ENCODE peak calls at places on chromosomes 2 and 18, in five cellular contexts. Q is naive thymus-derived CD4-positive, alpha-beta T cell; H is fibroblast of lung; S is neural progenitor cell; V is pancreas. B is an unnamed sample. For H3K4me1, the result is how much of the 10 kb centered on the place peaks cover.

GRCh38 chr2:105857076-105857740 is 112.5 kb downstream of the NCK2 start:
- DNase-seq in S (no peak), V (no peak), H (no peak), Q (peak), B (peak)

GRCh38 chr2:31390324-31390723 is 24.2 kb downstream of the XDH start:
- DNase-seq in S (no peak), H (no peak), V (no peak), Q (no peak), B (no peak)

GRCh38 chr2:164903944-164904343 is 51.4 kb downstream of the SLC38A11 start:
- DNase-seq in V (no peak), S (peak), H (no peak), Q (no peak), B (no peak)

GRCh38 chr2:27059141-27059820 is 7.8 kb downstream of the AGBL5 start:
- DNase-seq in S (no peak), V (no peak), H (no peak), Q (no peak), B (no peak)

GRCh38 chr2:190413421-190413820 is 5.3 kb downstream of the MFSD6 start:
- DNase-seq in H (no peak), S (no peak), V (no peak), Q (no peak), B (no peak)

GRCh38 chr18:39424261-39424660 is 1858.7 kb upstream of the CELF4 start:
- DNase-seq in V (no peak), S (no peak), Q (no peak), H (peak), B (no peak)

GRCh38 chr2:44707945-44708645 is 233.4 kb upstream of the SIX3 start:
- DNase-seq in H (no peak), Q (no peak), S (peak), V (no peak), B (peak)

GRCh38 chr2:179995735-179996134 is 11.4 kb downstream of the CWC22 start:
- DNase-seq in V (no peak), Q (no peak), H (no peak), S (no peak), B (no peak)

GRCh38 chr2:18603867-18604572 is 14.7 kb upstream of the NT5C1B start:
- DNase-seq in S (no peak), V (no peak), Q (no peak), H (peak), B (no peak)

GRCh38 chr2:86671304-86671981 is 47.8 kb upstream of the RNF103 start:
- DNase-seq in V (no peak), S (no peak), H (peak), Q (no peak), B (no peak)

GRCh38 chr18:60117321-60117720 is 217.5 kb downstream of the PMAIP1 start:
- DNase-seq in V (no peak), S (no peak), Q (no peak), H (no peak), B (no peak)

GRCh38 chr2:207148025-207148424 is 17.7 kb downstream of the KLF7 start:
- DNase-seq in H (peak), Q (no peak), V (no peak), S (no peak), B (no peak)

GRCh38 chr2:124034265-124034664 is 9.2 kb downstream of the CNTNAP5 start:
- DNase-seq in V (no peak), H (no peak), Q (no peak), S (no peak), B (no peak)

GRCh38 chr2:235496239-235496621 is 2.4 kb downstream of the AGAP1 start:
- DNase-seq in H (no peak), Q (no peak), S (no peak), V (no peak), B (no peak)

GRCh38 chr2:903223-903900 is 47.3 kb upstream of the SNTG2 start:
- DNase-seq in H (no peak), S (no peak), Q (no peak), V (no peak), B (no peak)

GRCh38 chr18:3062798-3063563 is 50.0 kb upstream of the LPIN2 start:
- DNase-seq in Q (peak), S (peak), H (peak), V (peak), B (peak)

GRCh38 chr2:46917628-46918027 is 2.0 kb upstream of the MCFD2 start:
- DNase-seq in H (no peak), V (no peak), S (no peak), Q (no peak), B (peak)

GRCh38 chr2:232116839-232117238 is 155.3 kb downstream of the DIS3L2 start:
- DNase-seq in H (no peak), V (no peak), Q (no peak), S (no peak), B (no peak)

GRCh38 chr2:20334645-20335203 is 15.9 kb downstream of the PUM2 start:
- DNase-seq in H (no peak), Q (no peak), V (no peak), S (no peak), B (no peak)

GRCh38 chr2:165833156-165833555 is 39.1 kb upstream of the GALNT3 start:
- DNase-seq in S (no peak), V (no peak), H (peak), Q (no peak), B (no peak)

GRCh38 chr2:235320341-235320740 is 173.5 kb upstream of the AGAP1 start:
- DNase-seq in Q (no peak), H (no peak), V (no peak), S (no peak), B (no peak)

GRCh38 chr2:37344453-37345361 is at the start of gene QPCT:
- DNase-seq in Q (peak), H (peak), V (peak), S (no peak), B (no peak)

GRCh38 chr2:148814143-148814852 is 60.7 kb upstream of the KIF5C start:
- DNase-seq in S (no peak), H (peak), V (no peak), Q (no peak), B (no peak)

GRCh38 chr2:39156107-39156506 is 35.3 kb upstream of the SOS1 start:
- DNase-seq in V (no peak), Q (no peak), S (no peak), H (peak), B (no peak)

DNA sequence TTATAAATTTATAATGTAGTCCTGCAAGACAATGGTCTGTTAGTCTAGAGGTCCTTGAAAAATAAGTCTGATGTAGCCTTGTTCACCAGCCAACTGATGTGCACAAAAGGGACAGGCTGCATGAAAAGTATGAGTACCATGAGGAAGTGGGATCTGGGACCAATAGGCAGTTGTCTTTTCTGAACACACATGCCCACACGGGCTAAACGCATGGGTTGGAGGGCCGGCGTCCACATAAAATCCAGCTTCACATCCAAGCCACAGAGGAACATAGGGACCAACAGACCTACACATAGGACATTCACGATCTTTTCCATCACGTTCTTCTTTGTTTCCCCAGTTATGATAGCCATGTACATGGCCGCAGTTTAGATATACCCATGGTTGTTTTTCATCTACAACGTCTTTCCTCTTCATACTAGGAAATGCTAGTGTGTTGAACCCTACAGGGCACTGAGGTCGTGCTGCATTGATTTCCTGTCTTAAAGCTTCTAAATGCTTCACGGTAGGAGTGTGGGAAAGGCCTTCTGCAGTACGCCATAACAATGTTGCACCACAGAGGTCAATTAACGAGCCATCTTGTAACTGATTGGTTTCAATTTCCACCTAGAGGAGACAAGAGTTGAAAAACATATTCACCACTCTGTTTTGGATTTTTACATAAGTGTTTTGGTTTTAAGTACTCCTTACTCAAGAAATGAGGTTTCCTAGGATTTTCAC is 49.4 kb downstream of the PELI1 start:
- DNase-seq in S (peak), Q (no peak), V (no peak), H (no peak), B (peak)
- H3K4me1 ChIP-seq in S (under half), Q (under half), V (under half), H (under half), B (under half)

GRCh38 chr2:33180915-33181314 is 234.2 kb downstream of the LTBP1 start:
- DNase-seq in H (no peak), Q (no peak), V (no peak), S (no peak), B (no peak)

GRCh38 chr2:33184026-33184425 is 237.3 kb downstream of the LTBP1 start:
- DNase-seq in S (no peak), H (no peak), V (no peak), Q (no peak), B (no peak)

GRCh38 chr2:33178209-33178608 is 231.5 kb downstream of the LTBP1 start:
- DNase-seq in H (no peak), Q (no peak), V (no peak), S (no peak), B (no peak)

GRCh38 chr2:33177627-33178026 is 230.9 kb downstream of the LTBP1 start:
- DNase-seq in H (no peak), V (no peak), Q (no peak), S (no peak), B (no peak)

DNA sequence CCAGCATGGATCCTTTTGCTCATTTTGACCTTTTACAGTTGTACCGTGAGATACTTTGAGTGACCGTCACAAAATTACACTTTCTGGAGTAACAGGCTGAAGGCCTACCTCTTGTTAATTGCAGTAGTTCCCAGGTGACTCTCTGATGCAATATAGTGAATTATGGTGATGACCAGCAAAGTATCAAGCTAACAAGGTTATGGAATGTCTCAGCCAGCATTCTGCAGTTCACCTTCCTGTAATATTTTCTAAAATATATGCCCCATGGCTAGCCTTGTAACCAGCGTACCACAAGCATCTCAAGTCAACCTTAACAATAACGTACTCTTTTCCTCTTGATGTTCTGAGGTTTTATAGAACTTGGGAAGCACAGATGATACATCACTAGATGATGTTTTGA is 234.7 kb downstream of the LTBP1 start:
- DNase-seq in S (no peak), Q (no peak), V (no peak), H (no peak), B (no peak)
- H3K4me1 ChIP-seq in S (under half), Q (under half), V (under half), H (under half), B (under half)

GRCh38 chr18:77087391-77088141 is 45.0 kb downstream of the MBP start:
- DNase-seq in Q (no peak), V (peak), S (peak), H (peak), B (no peak)
- H3K4me1 ChIP-seq in Q (under half), V (under half), S (under half), H (under half), B (under half)

GRCh38 chr2:239212121-239212520 is 188.7 kb downstream of the HDAC4 start:
- DNase-seq in S (no peak), Q (no peak), H (no peak), V (no peak), B (no peak)

GRCh38 chr2:239208470-239209180 is 192.2 kb downstream of the HDAC4 start:
- DNase-seq in S (no peak), V (no peak), Q (no peak), H (no peak), B (no peak)

GRCh38 chr2:239211391-239212094 is 189.3 kb downstream of the HDAC4 start:
- DNase-seq in Q (no peak), S (no peak), V (no peak), H (no peak), B (no peak)

GRCh38 chr2:239206851-239207250 is 194.0 kb downstream of the HDAC4 start:
- DNase-seq in S (no peak), V (no peak), Q (no peak), H (no peak), B (no peak)

DNA sequence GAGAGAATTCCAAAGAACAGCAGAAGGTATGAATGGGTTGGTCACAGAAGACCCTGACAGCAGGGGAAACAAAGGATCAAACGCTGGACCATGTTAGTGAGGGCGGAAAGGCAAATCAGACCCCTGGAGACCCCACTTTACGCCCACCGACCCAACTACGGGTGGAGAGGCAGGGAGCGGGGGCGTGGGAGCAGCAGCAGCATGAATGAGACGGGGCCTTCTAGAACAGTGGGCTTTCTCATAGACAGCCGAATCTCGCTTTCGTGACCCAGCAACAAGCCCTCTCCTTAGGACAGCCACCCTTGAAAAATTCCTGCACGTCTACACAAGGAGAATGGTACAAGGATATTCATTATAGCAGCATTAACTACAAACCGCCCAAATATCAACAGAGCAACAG is 191.0 kb downstream of the HDAC4 start:
- DNase-seq in V (no peak), Q (no peak), S (no peak), H (no peak), B (no peak)
- H3K4me1 ChIP-seq in V (under half), Q (under half), S (half or more), H (under half), B (under half)

DNA sequence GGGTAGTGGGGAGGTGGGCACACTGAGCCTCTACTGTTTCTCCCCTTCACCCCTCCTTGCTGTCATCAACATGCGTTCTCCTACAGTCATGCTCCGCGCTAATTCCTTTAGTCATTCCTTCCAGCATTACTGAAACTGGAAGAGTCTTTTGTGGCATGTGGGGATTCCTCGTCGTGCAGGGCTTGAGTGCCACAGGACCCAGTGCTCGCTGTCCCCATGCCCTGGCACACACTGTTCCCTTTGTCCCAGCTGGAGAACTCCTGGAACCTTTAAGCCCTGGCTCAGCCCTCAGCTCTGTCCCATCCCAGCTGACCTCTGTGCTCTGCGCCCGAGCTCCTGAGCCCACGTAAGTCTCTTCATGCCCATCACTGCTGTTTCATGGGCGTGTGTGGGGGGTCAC is 42.1 kb downstream of the ODC1 start:
- DNase-seq in S (no peak), H (no peak), V (no peak), Q (no peak), B (no peak)
- H3K4me1 ChIP-seq in S (under half), H (under half), V (under half), Q (under half), B (under half)

GRCh38 chr2:94870392-94871225 is 621 bp upstream of the TEKT4 start:
- DNase-seq in Q (no peak), H (no peak), V (peak), S (no peak), B (no peak)

GRCh38 chr2:94871226-94872087 is at the start of gene TEKT4:
- DNase-seq in S (no peak), Q (no peak), H (no peak), V (peak), B (no peak)

GRCh38 chr2:94869552-94870391 is 1.5 kb upstream of the TEKT4 start:
- DNase-seq in S (no peak), H (no peak), Q (no peak), V (peak), B (no peak)

GRCh38 chr2:94872088-94872618 is 923 bp downstream of the TEKT4 start:
- DNase-seq in Q (no peak), V (peak), H (no peak), S (no peak), B (no peak)

DNA sequence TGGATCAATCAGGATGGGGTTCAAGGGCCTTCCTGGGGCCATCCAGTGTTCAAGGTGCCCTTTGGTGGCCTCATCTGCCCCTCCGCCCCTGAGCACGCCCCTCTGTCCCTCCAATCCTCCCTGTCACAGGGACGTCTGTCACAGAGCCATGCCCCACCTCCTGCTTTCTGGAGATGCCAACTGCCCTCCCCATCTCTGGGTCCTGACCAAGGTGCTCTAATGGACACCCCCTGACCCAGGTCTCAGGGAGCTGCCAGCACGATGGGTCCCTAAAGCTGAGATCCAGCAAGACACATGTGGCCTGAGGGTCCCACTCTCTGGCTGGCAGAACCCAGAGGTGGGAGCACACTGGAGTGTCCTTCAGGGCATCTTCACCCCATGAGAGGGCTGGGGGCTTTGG is 2.1 kb upstream of the TEKT4 start:
- DNase-seq in S (no peak), Q (no peak), V (peak), H (no peak), B (no peak)
- H3K4me1 ChIP-seq in S (under half), Q (under half), V (under half), H (under half), B (under half)

GRCh38 chr2:56231361-56231760 is 47.6 kb downstream of the CCDC85A start:
- DNase-seq in V (no peak), S (no peak), Q (no peak), H (no peak), B (no peak)

GRCh38 chr2:56232912-56233311 is 49.1 kb downstream of the CCDC85A start:
- DNase-seq in S (peak), V (no peak), Q (no peak), H (no peak), B (no peak)

GRCh38 chr2:56227811-56228210 is 44.0 kb downstream of the CCDC85A start:
- DNase-seq in S (no peak), Q (no peak), V (no peak), H (no peak), B (no peak)

GRCh38 chr2:56230171-56230570 is 46.4 kb downstream of the CCDC85A start:
- DNase-seq in H (no peak), V (no peak), Q (no peak), S (no peak), B (no peak)

DNA sequence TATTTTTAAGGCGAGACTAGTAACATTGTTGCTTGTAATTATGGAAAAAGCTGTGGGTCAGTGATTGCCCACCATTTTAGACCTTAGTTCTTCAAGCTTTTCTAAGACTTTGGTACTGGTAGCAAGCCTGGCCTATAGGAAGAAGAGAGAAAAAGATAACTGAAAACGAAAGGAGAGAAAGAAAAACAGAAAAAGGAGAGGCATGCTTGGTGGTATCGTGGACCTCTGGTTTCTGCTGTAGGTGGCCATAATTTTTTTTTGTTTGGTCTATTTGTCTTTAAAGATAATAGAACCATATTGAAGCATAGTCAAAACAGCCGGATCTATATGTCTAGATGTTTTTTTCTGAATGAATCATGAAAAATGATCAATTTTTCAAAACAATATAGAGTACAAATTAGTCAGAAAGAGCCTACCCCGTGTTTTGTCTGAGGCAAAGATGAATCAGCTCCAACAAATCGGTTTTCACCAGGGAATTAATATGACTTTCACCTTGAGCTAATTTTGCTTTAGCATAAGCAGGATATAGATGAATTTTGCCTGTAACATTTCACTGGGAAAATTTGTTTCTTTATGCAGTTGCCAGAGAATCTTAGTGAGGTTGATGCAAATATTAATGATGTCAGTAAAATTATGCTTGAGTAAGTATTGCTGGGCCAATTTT is 45.7 kb downstream of the CCDC85A start:
- DNase-seq in S (no peak), V (no peak), H (no peak), Q (no peak), B (no peak)
- H3K4me1 ChIP-seq in S (under half), V (under half), H (under half), Q (under half), B (under half)

GRCh38 chr2:215658635-215659305 is 222.9 kb upstream of the FN1 start:
- DNase-seq in S (no peak), V (no peak), Q (no peak), H (peak), B (no peak)
- H3K4me1 ChIP-seq in S (under half), V (under half), Q (under half), H (under half), B (under half)

B was measured in CD4-positive, CD25-positive, alpha-beta regulatory T cell.